ENCODE peak calls at places on chromosomes 7 and 10, in ten cellular contexts. N is RWPE1; J is thoracic aorta; A is pulmonary artery endothelial cell; U is naive thymus-derived CD8-positive, alpha-beta T cell; H is smooth muscle cell of the brain vasculature; O is fibroblast of pulmonary artery; K is uterus; I is lower lobe of right lung; R is H9. Q is an unnamed sample.

GRCh38 chr7:150737265-150738055 is at the start of gene GIMAP5:
- DNase-seq in J (no peak), U (no peak), R (no peak), O (no peak), H (no peak), N (no peak), I (no peak), A (no peak), K (no peak), Q (no peak)

GRCh38 chr10:77564781-77565589 is 72.6 kb downstream of the KCNMA1 start:
- DNase-seq in H (no peak), U (no peak), K (no peak), N (peak), O (no peak), R (peak), I (no peak), J (no peak), A (no peak), Q (no peak)

GRCh38 chr7:111108526-111108925 is 17.6 kb downstream of the LRRN3 start:
- DNase-seq in R (no peak), O (peak), H (no peak), A (no peak), I (no peak), K (no peak), U (no peak), J (no peak), N (no peak), Q (no peak)

GRCh38 chr7:113504142-113504541 is 385.8 kb upstream of the SMIM30 start:
- DNase-seq in O (no peak), I (no peak), N (no peak), R (no peak), H (no peak), U (no peak), J (no peak), A (no peak), K (no peak), Q (no peak)

GRCh38 chr7:1693419-1693990 is 23.4 kb downstream of the ELFN1 start:
- DNase-seq in U (no peak), A (no peak), J (no peak), O (no peak), N (no peak), I (peak), R (peak), H (no peak), K (no peak), Q (peak)

GRCh38 chr7:14018751-14019150 is 29.3 kb upstream of the ETV1 start:
- DNase-seq in K (no peak), N (no peak), I (no peak), U (no peak), J (no peak), O (no peak), A (no peak), H (no peak), R (no peak), Q (no peak)

GRCh38 chr10:34327184-34327583 is 487.9 kb downstream of the PARD3 start:
- DNase-seq in J (no peak), I (no peak), K (no peak), U (no peak), H (no peak), N (no peak), R (no peak), A (no peak), O (no peak), Q (no peak)

GRCh38 chr10:50619882-50620281 is 3.9 kb downstream of the SGMS1 start:
- DNase-seq in I (no peak), R (no peak), U (no peak), K (no peak), A (no peak), N (no peak), H (no peak), O (no peak), J (no peak), Q (no peak)

GRCh38 chr7:99260395-99260794 is 12.2 kb upstream of the MYH16 start:
- DNase-seq in K (no peak), R (no peak), O (no peak), J (no peak), U (no peak), H (no peak), A (no peak), I (no peak), N (no peak), Q (no peak)

GRCh38 chr10:65496541-65496940 is 1429.3 kb upstream of the LRRTM3 start:
- DNase-seq in K (no peak), J (no peak), H (no peak), U (no peak), I (no peak), N (no peak), A (no peak), O (no peak), R (no peak), Q (no peak)

GRCh38 chr10:82027711-82028110 is 152.7 kb downstream of the NRG3 start:
- DNase-seq in O (peak), U (no peak), A (no peak), J (no peak), K (no peak), N (no peak), I (no peak), H (no peak), R (no peak), Q (no peak)

GRCh38 chr10:119853584-119853983 is 19.1 kb downstream of the MCMBP start:
- DNase-seq in A (no peak), H (no peak), U (no peak), K (no peak), I (no peak), R (no peak), O (no peak), N (no peak), J (no peak), Q (no peak)

GRCh38 chr10:74039561-74040145 is 41.7 kb downstream of the VCL start:
- DNase-seq in R (no peak), O (peak), N (no peak), A (no peak), H (no peak), I (no peak), U (no peak), J (no peak), K (peak), Q (no peak)

GRCh38 chr7:26397786-26398435 is 106.2 kb downstream of the SNX10 start:
- DNase-seq in N (no peak), J (no peak), A (no peak), U (no peak), K (no peak), H (no peak), R (peak), O (peak), I (no peak), Q (no peak)

GRCh38 chr10:132996603-132997343 is 54.4 kb upstream of the CFAP46 start:
- DNase-seq in J (no peak), O (no peak), I (no peak), R (no peak), H (no peak), N (no peak), U (no peak), A (no peak), K (no peak), Q (no peak)

GRCh38 chr7:142612264-142612881 is 136.9 kb upstream of the PRSS1 start:
- DNase-seq in N (no peak), K (no peak), O (peak), J (no peak), H (no peak), R (no peak), I (no peak), U (no peak), A (no peak), Q (no peak)

GRCh38 chr10:78267598-78267997 is 233.9 kb downstream of the RPS24 start:
- DNase-seq in J (no peak), I (no peak), K (no peak), H (no peak), R (no peak), N (no peak), O (no peak), A (no peak), U (no peak), Q (no peak)

GRCh38 chr10:71635251-71635866 is 84.2 kb downstream of the C10orf105 start:
- DNase-seq in H (no peak), K (no peak), I (no peak), O (no peak), R (no peak), N (no peak), U (no peak), A (no peak), J (no peak), Q (no peak)

GRCh38 chr10:104277785-104278184 is 8.8 kb downstream of the GSTO2 start:
- DNase-seq in A (no peak), N (no peak), I (no peak), J (no peak), O (no peak), H (no peak), K (no peak), R (no peak), U (no peak), Q (no peak)

GRCh38 chr10:46524471-46525176 is 31.8 kb downstream of the GPRIN2 start:
- DNase-seq in H (no peak), N (peak), I (peak), R (no peak), U (no peak), K (peak), O (peak), A (no peak), J (no peak), Q (peak)

GRCh38 chr7:85705076-85705475 is 518.2 kb upstream of the SEMA3D start:
- DNase-seq in J (no peak), A (no peak), R (no peak), O (no peak), K (no peak), H (no peak), I (no peak), U (no peak), N (no peak), Q (no peak)

Q was measured in ascending aorta.